ENCODE peak calls at places on chromosomes 4 and X, in six cellular contexts. R is breast epithelium; H is HepG2; M is NB4; S is naive thymus-derived CD4-positive, alpha-beta T cell; N is mesendoderm. Q is an unnamed sample.

GRCh38 chr4:113901994-113902787 is 77.3 kb downstream of the ARSJ start:
- DNase-seq in H (peak; percentile 34), S (peak; percentile 76), R (peak; percentile 63), N (peak; percentile 18), M (no peak), Q (no peak)

GRCh38 chr4:48832571-48832970 is 1.7 kb downstream of the OCIAD1 start:
- DNase-seq in N (peak; percentile 11), M (no peak), H (no peak), R (no peak), S (no peak), Q (no peak)

GRCh38 chr4:38610844-38611550 is 53.0 kb upstream of the KLF3 start:
- DNase-seq in M (no peak), R (no peak), N (no peak), H (no peak), S (no peak), Q (no peak)

GRCh38 chrX:118631586-118631985 is 95.8 kb upstream of the IL13RA1 start:
- DNase-seq in H (no peak), S (no peak), N (no peak), M (peak; percentile 85), R (no peak), Q (no peak)

GRCh38 chr4:22502895-22503814 is 12.7 kb downstream of the ADGRA3 start:
- DNase-seq in M (no peak), R (no peak), N (no peak), H (no peak), S (no peak), Q (no peak)

GRCh38 chr4:138291431-138291830 is 49.3 kb upstream of the SLC7A11 start:
- DNase-seq in S (no peak), R (no peak), H (no peak), M (no peak), N (no peak), Q (no peak)

GRCh38 chr4:122716825-122717448 is 15.6 kb upstream of the BBS12 start:
- DNase-seq in M (peak; percentile 60), N (peak; percentile 73), S (peak; percentile 43), R (peak; percentile 58), H (peak; percentile 50), Q (peak; percentile 65)

GRCh38 chrX:312621-313331 is 5.8 kb downstream of the GTPBP6 start:
- DNase-seq in N (no peak), R (no peak), M (no peak), S (no peak), H (no peak), Q (no peak)

GRCh38 chr4:38673109-38673978 is 9.3 kb downstream of the KLF3 start:
- DNase-seq in R (no peak), H (peak; percentile 95), S (no peak), N (no peak), M (no peak), Q (peak; percentile 74)

GRCh38 chr4:95510877-95511276 is 37.9 kb downstream of the UNC5C start:
- DNase-seq in M (no peak), R (no peak), N (no peak), S (no peak), H (no peak), Q (no peak)

GRCh38 chr4:39043697-39044363 is 11.6 kb upstream of the TMEM156 start:
- DNase-seq in H (peak; percentile 24), N (peak; percentile 14), S (no peak), R (no peak), M (peak; percentile 53), Q (no peak)

GRCh38 chrX:136192839-136193414 is 45.6 kb downstream of the FHL1 start:
- DNase-seq in H (no peak), M (peak; percentile 72), N (no peak), S (no peak), R (no peak), Q (no peak)

GRCh38 chr4:77821775-77822174 is 2.6 kb upstream of the CNOT6L start:
- DNase-seq in M (peak; percentile 3), S (peak; percentile 56), R (no peak), H (no peak), N (no peak), Q (no peak)

GRCh38 chr4:173171098-173171497 is 2.5 kb downstream of the GALNT7 start:
- DNase-seq in N (peak; percentile 61), S (no peak), H (peak; percentile 2), M (peak; percentile 61), R (no peak), Q (no peak)

GRCh38 chr4:52926575-52926974 is 64.5 kb downstream of the RASL11B start:
- DNase-seq in N (no peak), H (no peak), R (no peak), S (no peak), M (no peak), Q (no peak)

GRCh38 chr4:10203851-10204250 is 87.3 kb upstream of the WDR1 start:
- DNase-seq in H (no peak), N (no peak), S (no peak), R (no peak), M (peak; percentile 0), Q (no peak)

GRCh38 chr4:55512922-55513571 is 33.7 kb downstream of the CLOCK start:
- DNase-seq in S (no peak), N (no peak), R (no peak), M (no peak), H (peak; percentile 20), Q (no peak)

GRCh38 chr4:76614589-76614988 is 179.6 kb downstream of the SHROOM3 start:
- DNase-seq in S (no peak), N (no peak), M (no peak), H (no peak), R (no peak), Q (no peak)

GRCh38 chr4:869776-870175 is 43.8 kb upstream of the CPLX1 start:
- DNase-seq in H (no peak), R (no peak), N (no peak), M (no peak), S (no peak), Q (no peak)

GRCh38 chr4:27217261-27217769 is 356.7 kb downstream of the STIM2 start:
- DNase-seq in R (no peak), M (no peak), H (no peak), S (no peak), N (no peak), Q (no peak)

GRCh38 chr4:158578476-158578875 is 56.8 kb downstream of the RXFP1 start:
- DNase-seq in S (no peak), M (peak; percentile 30), R (no peak), H (peak; percentile 5), N (peak; percentile 49), Q (no peak)

GRCh38 chrX:129346574-129346973 is 176.7 kb downstream of the SMARCA1 start:
- DNase-seq in N (no peak), H (no peak), R (no peak), M (no peak), S (no peak), Q (no peak)

GRCh38 chr4:6343950-6344408 is 74.3 kb downstream of the WFS1 start:
- DNase-seq in R (no peak), H (peak; percentile 54), M (no peak), S (no peak), N (peak; percentile 56), Q (no peak)

GRCh38 chr4:64174247-64174882 is 234.9 kb downstream of the TECRL start:
- DNase-seq in R (no peak), H (no peak), N (peak; percentile 36), S (no peak), M (no peak), Q (no peak)

GRCh38 chr4:52059372-52059771 is 8.3 kb downstream of the SPATA18 start:
- DNase-seq in N (no peak), H (no peak), R (no peak), S (no peak), M (no peak), Q (no peak)

GRCh38 chrX:3468031-3468430 is 121.6 kb upstream of the MXRA5 start:
- DNase-seq in S (no peak), H (no peak), N (peak; percentile 72), M (no peak), R (no peak), Q (no peak)

GRCh38 chrX:70066646-70067045 is 4.4 kb downstream of the OTUD6A start:
- DNase-seq in M (no peak), R (no peak), S (no peak), N (no peak), H (no peak), Q (no peak)

GRCh38 chrX:70062076-70062475 is at the start of gene OTUD6A:
- DNase-seq in H (no peak), N (no peak), R (no peak), M (no peak), S (no peak), Q (no peak)

GRCh38 chrX:70062961-70063550 is 799 bp downstream of the OTUD6A start:
- DNase-seq in R (no peak), S (no peak), N (no peak), M (no peak), H (no peak), Q (no peak)
- H3K4me3 ChIP-seq in R (no peak overlapping the region), S (no peak overlapping the region), N (no peak overlapping the region), M (no peak overlapping the region), H (no peak overlapping the region), Q (no peak overlapping the region)

GRCh38 chr4:71198958-71199357 is 139.9 kb upstream of the SLC4A4 start:
- DNase-seq in S (no peak), N (no peak), R (no peak), H (no peak), M (no peak), Q (no peak)
- H3K4me3 ChIP-seq in S (no peak overlapping the region), N (no peak overlapping the region), R (no peak overlapping the region), H (no peak overlapping the region), M (no peak overlapping the region), Q (no peak overlapping the region)

GRCh38 chrX:153830632-153831434 is 489 bp upstream of the PDZD4 start:
- DNase-seq in S (no peak), H (no peak), N (no peak), M (no peak), R (no peak), Q (no peak)

GRCh38 chrX:153828723-153829548 is 1.4 kb downstream of the PDZD4 start:
- DNase-seq in N (peak; percentile 85), S (no peak), M (no peak), R (no peak), H (peak; percentile 2), Q (no peak)

GRCh38 chrX:153828308-153828707 is 2.0 kb downstream of the PDZD4 start:
- DNase-seq in S (no peak), H (no peak), N (peak; percentile 40), R (no peak), M (no peak), Q (no peak)

GRCh38 chrX:153829799-153830631 is at the start of gene PDZD4:
- DNase-seq in M (peak; percentile 27), H (no peak), N (peak; percentile 66), R (no peak), S (no peak), Q (no peak)

GRCh38 chrX:153829549-153829798 is 870 bp downstream of the PDZD4 start:
- DNase-seq in H (no peak), S (no peak), R (no peak), M (no peak), N (no peak), Q (no peak)
- H3K4me3 ChIP-seq in H (no peak overlapping the region), S (peak overlapping the region; percentile 24), R (peak overlapping the region; percentile 69), M (no peak overlapping the region), N (peak overlapping the region; percentile 64), Q (no peak overlapping the region)

DNA sequence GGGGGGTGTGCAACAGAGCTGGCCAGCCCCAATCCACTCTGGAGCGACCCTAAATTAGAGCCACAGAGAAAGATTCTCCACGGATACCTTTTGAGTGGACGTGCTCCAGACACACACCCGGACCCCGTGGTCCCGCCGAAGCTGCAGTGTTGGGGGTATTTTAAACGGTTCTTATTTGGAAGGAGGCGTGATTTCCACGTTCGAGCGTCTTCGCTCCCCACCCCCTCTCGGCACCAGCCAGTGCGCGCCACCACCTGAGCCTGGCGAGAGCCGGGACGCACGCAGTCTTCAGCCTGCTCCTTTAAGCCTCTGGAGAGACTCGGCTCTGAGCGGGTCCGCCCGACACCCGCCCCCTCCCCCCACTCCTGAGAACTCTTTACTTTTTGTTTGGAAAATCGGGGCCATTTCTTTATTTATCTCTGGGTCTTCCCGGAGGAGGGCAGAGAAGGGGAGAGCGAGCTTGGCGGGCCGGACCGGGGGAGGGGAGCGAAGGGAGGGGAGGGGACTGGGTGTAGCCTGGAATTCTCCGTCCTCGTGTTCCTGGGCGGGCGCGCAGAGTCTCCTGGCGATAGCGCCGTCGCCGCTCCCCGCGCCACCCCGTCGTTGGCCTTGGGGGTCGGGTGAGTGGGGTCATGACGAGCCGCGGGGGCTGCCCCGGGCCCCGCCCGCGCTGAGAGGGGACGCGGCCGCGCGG is 660 bp upstream of the PTCHD1 start:
- DNase-seq in S (no peak), H (no peak), N (peak; percentile 76), M (no peak), R (no peak), Q (no peak)
- H3K4me3 ChIP-seq in S (no peak overlapping the region), H (no peak overlapping the region), N (no peak overlapping the region), M (no peak overlapping the region), R (peak overlapping the region; percentile 67), Q (no peak overlapping the region)

Q was measured in HFF-Myc.